ENCODE peak calls at places on chromosomes 4 and X, in nine cellular contexts. One of them, this sample, is unnamed.

GRCh38 chr4:10832989-10833635 is 148.5 kb upstream of the CLNK start:
- DNase-seq in Peyer's patch: no peak
- DNase-seq in AG04449: no peak
- DNase-seq in CD4-positive, alpha-beta T cell: no peak
- DNase-seq in AG10803: no peak
- DNase-seq in neural progenitor cell: no peak
- DNase-seq in WTC11: no peak
- DNase-seq in H9: no peak
- DNase-seq in coronary artery: no peak
- DNase-seq in this sample: no peak

GRCh38 chr4:48254381-48255072 is 15.1 kb downstream of the TEC start:
- DNase-seq in Peyer's patch: no peak
- DNase-seq in AG04449: peak; percentile 19
- DNase-seq in CD4-positive, alpha-beta T cell: no peak
- DNase-seq in AG10803: peak; percentile 42
- DNase-seq in neural progenitor cell: no peak
- DNase-seq in WTC11: no peak
- DNase-seq in H9: no peak
- DNase-seq in coronary artery: no peak
- DNase-seq in this sample: peak; percentile 32

GRCh38 chr4:118270492-118270891 is 82.3 kb downstream of the PRSS12 start:
- DNase-seq in Peyer's patch: no peak
- DNase-seq in AG04449: no peak
- DNase-seq in CD4-positive, alpha-beta T cell: no peak
- DNase-seq in AG10803: peak; percentile 51
- DNase-seq in neural progenitor cell: peak; percentile 65
- DNase-seq in WTC11: no peak
- DNase-seq in H9: no peak
- DNase-seq in coronary artery: no peak
- DNase-seq in this sample: peak; percentile 41

GRCh38 chr4:178412455-178412854 is 970.2 kb upstream of the AGA start:
- DNase-seq in Peyer's patch: no peak
- DNase-seq in AG04449: no peak
- DNase-seq in CD4-positive, alpha-beta T cell: no peak
- DNase-seq in AG10803: no peak
- DNase-seq in neural progenitor cell: no peak
- DNase-seq in WTC11: no peak
- DNase-seq in H9: no peak
- DNase-seq in coronary artery: no peak
- DNase-seq in this sample: no peak

GRCh38 chrX:94058728-94059382 is 384.8 kb downstream of the FAM133A start:
- DNase-seq in Peyer's patch: no peak
- DNase-seq in AG04449: no peak
- DNase-seq in CD4-positive, alpha-beta T cell: no peak
- DNase-seq in AG10803: no peak
- DNase-seq in neural progenitor cell: peak; percentile 64
- DNase-seq in WTC11: peak; percentile 14
- DNase-seq in H9: peak; percentile 46
- DNase-seq in coronary artery: no peak
- DNase-seq in this sample: no peak

GRCh38 chr4:141713771-141714445 is 77.5 kb downstream of the IL15 start:
- DNase-seq in Peyer's patch: no peak
- DNase-seq in AG04449: no peak
- DNase-seq in CD4-positive, alpha-beta T cell: no peak
- DNase-seq in AG10803: peak; percentile 61
- DNase-seq in neural progenitor cell: no peak
- DNase-seq in WTC11: no peak
- DNase-seq in H9: no peak
- DNase-seq in coronary artery: no peak
- DNase-seq in this sample: peak; percentile 44

GRCh38 chrX:74232859-74233258 is 71.1 kb upstream of the ZCCHC13 start:
- DNase-seq in Peyer's patch: no peak
- DNase-seq in AG04449: no peak
- DNase-seq in CD4-positive, alpha-beta T cell: no peak
- DNase-seq in AG10803: peak; percentile 18
- DNase-seq in neural progenitor cell: no peak
- DNase-seq in WTC11: no peak
- DNase-seq in H9: no peak
- DNase-seq in coronary artery: no peak
- DNase-seq in this sample: peak; percentile 33

GRCh38 chr4:56757270-56757746 is 64.2 kb downstream of the SPINK2 start:
- DNase-seq in Peyer's patch: no peak
- DNase-seq in AG04449: no peak
- DNase-seq in CD4-positive, alpha-beta T cell: peak; percentile 4
- DNase-seq in AG10803: peak; percentile 67
- DNase-seq in neural progenitor cell: no peak
- DNase-seq in WTC11: peak; percentile 23
- DNase-seq in H9: no peak
- DNase-seq in coronary artery: peak; percentile 70
- DNase-seq in this sample: peak; percentile 59

GRCh38 chr4:116811730-116812129 is 273.6 kb downstream of the TRAM1L1 start:
- DNase-seq in Peyer's patch: no peak
- DNase-seq in AG04449: no peak
- DNase-seq in CD4-positive, alpha-beta T cell: no peak
- DNase-seq in AG10803: no peak
- DNase-seq in neural progenitor cell: no peak
- DNase-seq in WTC11: no peak
- DNase-seq in H9: no peak
- DNase-seq in coronary artery: no peak
- DNase-seq in this sample: no peak

GRCh38 chr4:3834186-3834920 is 68.2 kb downstream of the ADRA2C start:
- DNase-seq in Peyer's patch: no peak
- DNase-seq in AG04449: no peak
- DNase-seq in CD4-positive, alpha-beta T cell: no peak
- DNase-seq in AG10803: no peak
- DNase-seq in neural progenitor cell: no peak
- DNase-seq in WTC11: no peak
- DNase-seq in H9: no peak
- DNase-seq in coronary artery: no peak
- DNase-seq in this sample: no peak

GRCh38 chrX:118528089-118528753 is 32.6 kb downstream of the DOCK11 start:
- DNase-seq in Peyer's patch: peak; percentile 44
- DNase-seq in AG04449: no peak
- DNase-seq in CD4-positive, alpha-beta T cell: peak; percentile 38
- DNase-seq in AG10803: no peak
- DNase-seq in neural progenitor cell: no peak
- DNase-seq in WTC11: no peak
- DNase-seq in H9: no peak
- DNase-seq in coronary artery: no peak
- DNase-seq in this sample: no peak

GRCh38 chr4:186347743-186348142 is 81.8 kb downstream of the F11 start:
- DNase-seq in Peyer's patch: no peak
- DNase-seq in AG04449: no peak
- DNase-seq in CD4-positive, alpha-beta T cell: no peak
- DNase-seq in AG10803: no peak
- DNase-seq in neural progenitor cell: peak; percentile 20
- DNase-seq in WTC11: no peak
- DNase-seq in H9: no peak
- DNase-seq in coronary artery: no peak
- DNase-seq in this sample: no peak

GRCh38 chr4:3477750-3478430 is 14.8 kb downstream of the DOK7 start:
- DNase-seq in Peyer's patch: no peak
- DNase-seq in AG04449: no peak
- DNase-seq in CD4-positive, alpha-beta T cell: no peak
- DNase-seq in AG10803: no peak
- DNase-seq in neural progenitor cell: peak; percentile 58
- DNase-seq in WTC11: no peak
- DNase-seq in H9: no peak
- DNase-seq in coronary artery: no peak
- DNase-seq in this sample: no peak

GRCh38 chr4:148225639-148226038 is 216.6 kb downstream of the NR3C2 start:
- DNase-seq in Peyer's patch: no peak
- DNase-seq in AG04449: no peak
- DNase-seq in CD4-positive, alpha-beta T cell: no peak
- DNase-seq in AG10803: peak; percentile 11
- DNase-seq in neural progenitor cell: no peak
- DNase-seq in WTC11: no peak
- DNase-seq in H9: no peak
- DNase-seq in coronary artery: no peak
- DNase-seq in this sample: no peak

DNA sequence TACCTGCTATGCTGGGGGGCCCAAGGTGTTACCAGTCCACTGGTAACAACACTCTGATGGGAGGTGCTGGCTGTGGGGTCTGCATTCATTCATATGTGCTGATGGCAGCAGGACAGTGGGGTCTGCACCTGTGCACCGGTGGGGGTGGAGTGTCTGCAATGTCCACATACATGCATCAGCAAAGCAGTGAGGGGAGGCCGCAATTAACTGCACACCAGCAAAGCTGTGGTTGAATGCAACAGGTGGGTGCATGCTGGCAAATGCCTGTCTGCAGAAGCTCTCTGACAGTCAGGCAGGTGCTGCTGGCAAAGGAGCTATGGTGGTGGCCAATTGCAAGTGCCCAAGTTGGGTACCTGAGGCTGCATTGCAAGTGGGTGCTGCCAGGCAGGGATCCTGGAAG is 426.5 kb upstream of the FMR1 start:
- DNase-seq in Peyer's patch: no peak
- DNase-seq in AG04449: no peak
- DNase-seq in CD4-positive, alpha-beta T cell: no peak
- DNase-seq in AG10803: no peak
- DNase-seq in neural progenitor cell: no peak
- DNase-seq in WTC11: no peak
- DNase-seq in H9: no peak
- DNase-seq in coronary artery: no peak
- DNase-seq in this sample: no peak
- TF ChIP-seq CTCF in Peyer's patch: no peak
- TF ChIP-seq CTCF in AG04449: no peak
- TF ChIP-seq CTCF in CD4-positive, alpha-beta T cell: no peak
- TF ChIP-seq CTCF in AG10803: no peak
- TF ChIP-seq CTCF in neural progenitor cell: no peak
- TF ChIP-seq CTCF in WTC11: no peak
- TF ChIP-seq CTCF in H9: no peak
- TF ChIP-seq CTCF in coronary artery: no peak
- TF ChIP-seq CTCF in this sample: no peak

GRCh38 chr4:16889945-16890344 is 8.5 kb downstream of the LDB2 start:
- DNase-seq in Peyer's patch: no peak
- DNase-seq in AG04449: no peak
- DNase-seq in CD4-positive, alpha-beta T cell: no peak
- DNase-seq in AG10803: no peak
- DNase-seq in neural progenitor cell: no peak
- DNase-seq in WTC11: no peak
- DNase-seq in H9: no peak
- DNase-seq in coronary artery: no peak
- DNase-seq in this sample: no peak
- TF ChIP-seq CTCF in Peyer's patch: no peak
- TF ChIP-seq CTCF in AG04449: no peak
- TF ChIP-seq CTCF in CD4-positive, alpha-beta T cell: no peak
- TF ChIP-seq CTCF in AG10803: no peak
- TF ChIP-seq CTCF in neural progenitor cell: no peak
- TF ChIP-seq CTCF in WTC11: no peak
- TF ChIP-seq CTCF in H9: no peak
- TF ChIP-seq CTCF in coronary artery: no peak
- TF ChIP-seq CTCF in this sample: no peak

DNA sequence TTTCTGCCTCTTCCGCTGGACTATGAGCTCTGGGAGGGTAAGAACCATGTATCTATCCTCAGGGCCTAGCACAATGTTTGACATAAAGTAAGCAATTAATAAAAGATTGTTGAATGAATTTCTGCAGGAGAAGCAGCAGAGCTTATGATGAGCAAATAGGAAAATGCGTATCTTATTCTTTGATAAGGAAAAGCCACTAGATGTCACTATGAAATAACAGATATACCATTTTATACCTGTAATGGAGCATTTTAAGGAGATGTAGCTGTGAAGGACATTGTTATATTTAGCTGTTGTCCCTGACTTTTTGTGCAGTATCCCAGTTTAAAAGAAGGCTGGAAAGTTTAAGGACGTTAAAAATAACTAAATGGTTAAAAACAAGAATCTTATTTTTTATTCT is 147.2 kb upstream of the MBNL3 start:
- DNase-seq in Peyer's patch: no peak
- DNase-seq in AG04449: no peak
- DNase-seq in CD4-positive, alpha-beta T cell: no peak
- DNase-seq in AG10803: peak; percentile 24
- DNase-seq in neural progenitor cell: no peak
- DNase-seq in WTC11: no peak
- DNase-seq in H9: no peak
- DNase-seq in coronary artery: no peak
- DNase-seq in this sample: no peak
- TF ChIP-seq CTCF in Peyer's patch: no peak
- TF ChIP-seq CTCF in AG04449: no peak
- TF ChIP-seq CTCF in CD4-positive, alpha-beta T cell: no peak
- TF ChIP-seq CTCF in AG10803: peak; percentile 22
- TF ChIP-seq CTCF in neural progenitor cell: no peak
- TF ChIP-seq CTCF in WTC11: no peak
- TF ChIP-seq CTCF in H9: peak; percentile 25
- TF ChIP-seq CTCF in coronary artery: no peak
- TF ChIP-seq CTCF in this sample: peak; percentile 39

GRCh38 chrX:12891167-12891566 is 15.3 kb upstream of the TLR8 start:
- DNase-seq in Peyer's patch: no peak
- DNase-seq in AG04449: no peak
- DNase-seq in CD4-positive, alpha-beta T cell: no peak
- DNase-seq in AG10803: no peak
- DNase-seq in neural progenitor cell: no peak
- DNase-seq in WTC11: no peak
- DNase-seq in H9: no peak
- DNase-seq in coronary artery: no peak
- DNase-seq in this sample: no peak

GRCh38 chrX:12890467-12890866 is 16.0 kb upstream of the TLR8 start:
- DNase-seq in Peyer's patch: no peak
- DNase-seq in AG04449: no peak
- DNase-seq in CD4-positive, alpha-beta T cell: no peak
- DNase-seq in AG10803: peak; percentile 29
- DNase-seq in neural progenitor cell: no peak
- DNase-seq in WTC11: no peak
- DNase-seq in H9: no peak
- DNase-seq in coronary artery: no peak
- DNase-seq in this sample: no peak

GRCh38 chrX:12895856-12896255 is 10.6 kb upstream of the TLR8 start:
- DNase-seq in Peyer's patch: no peak
- DNase-seq in AG04449: no peak
- DNase-seq in CD4-positive, alpha-beta T cell: no peak
- DNase-seq in AG10803: no peak
- DNase-seq in neural progenitor cell: no peak
- DNase-seq in WTC11: no peak
- DNase-seq in H9: no peak
- DNase-seq in coronary artery: no peak
- DNase-seq in this sample: no peak

GRCh38 chrX:12894074-12894691 is 12.2 kb upstream of the TLR8 start:
- DNase-seq in Peyer's patch: peak; percentile 50
- DNase-seq in AG04449: no peak
- DNase-seq in CD4-positive, alpha-beta T cell: peak; percentile 37
- DNase-seq in AG10803: peak; percentile 4
- DNase-seq in neural progenitor cell: peak; percentile 26
- DNase-seq in WTC11: peak; percentile 28
- DNase-seq in H9: no peak
- DNase-seq in coronary artery: no peak
- DNase-seq in this sample: no peak

DNA sequence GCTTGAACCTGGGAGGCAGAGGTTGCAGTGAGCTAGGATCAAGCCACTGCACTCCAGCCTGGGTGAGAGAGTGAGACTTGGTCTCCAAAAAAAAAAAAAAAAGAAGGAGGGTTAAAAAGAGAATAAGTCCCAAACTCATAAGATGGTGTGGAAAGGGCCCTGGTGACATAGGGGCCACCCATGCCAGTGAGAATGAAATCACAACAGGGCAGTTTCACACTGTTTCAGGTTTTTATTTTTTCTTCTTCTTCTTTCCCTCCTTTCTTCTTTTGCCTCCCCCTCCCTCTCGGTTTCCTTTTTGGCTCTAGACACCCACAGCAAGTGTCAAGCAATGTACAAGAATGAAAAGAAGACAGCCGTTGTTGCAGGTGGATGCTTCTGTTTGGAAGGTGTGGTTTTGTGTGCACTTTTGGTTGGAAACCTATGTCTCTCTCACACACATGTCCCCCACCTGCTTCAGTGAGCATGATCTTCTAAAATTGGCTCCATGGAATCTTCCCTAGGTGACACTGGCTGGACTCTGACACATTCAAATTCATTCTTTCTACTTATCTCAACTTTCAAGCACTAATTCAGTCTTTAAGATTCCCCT is 14.4 kb upstream of the TLR8 start:
- DNase-seq in Peyer's patch: no peak
- DNase-seq in AG04449: no peak
- DNase-seq in CD4-positive, alpha-beta T cell: no peak
- DNase-seq in AG10803: no peak
- DNase-seq in neural progenitor cell: no peak
- DNase-seq in WTC11: no peak
- DNase-seq in H9: no peak
- DNase-seq in coronary artery: no peak
- DNase-seq in this sample: no peak
- TF ChIP-seq CTCF in Peyer's patch: no peak
- TF ChIP-seq CTCF in AG04449: no peak
- TF ChIP-seq CTCF in CD4-positive, alpha-beta T cell: no peak
- TF ChIP-seq CTCF in AG10803: no peak
- TF ChIP-seq CTCF in neural progenitor cell: no peak
- TF ChIP-seq CTCF in WTC11: no peak
- TF ChIP-seq CTCF in H9: no peak
- TF ChIP-seq CTCF in coronary artery: no peak
- TF ChIP-seq CTCF in this sample: no peak